ENCODE peak calls at places on chromosomes 12 and 14, in eight cellular contexts. M, Z, X, Q, H, C, Y and K are unnamed samples.

GRCh38 chr12:89863332-89863938 is 154.8 kb upstream of the ATP2B1 start:
- DNase-seq in X (no peak), M (no peak), Y (no peak), Q (peak), Z (no peak), H (no peak), C (peak), K (no peak)

GRCh38 chr12:51122844-51123243 is 39.4 kb upstream of the CSRNP2 start:
- DNase-seq in C (no peak), X (no peak), H (no peak), Q (no peak), Y (no peak), M (no peak), Z (no peak), K (no peak)

GRCh38 chr14:77709412-77709811 is 1.5 kb downstream of the SLIRP start:
- DNase-seq in C (no peak), M (no peak), Z (no peak), H (no peak), Y (peak), Q (no peak), X (no peak), K (no peak)

GRCh38 chr14:95910628-95911027 is 34.0 kb downstream of the TUNAR start:
- DNase-seq in Z (no peak), X (no peak), C (no peak), M (no peak), H (no peak), Y (no peak), Q (no peak), K (no peak)

GRCh38 chr12:66971816-66972215 is 292.9 kb upstream of the GRIP1 start:
- DNase-seq in Y (no peak), Q (no peak), H (no peak), M (no peak), Z (no peak), C (no peak), X (no peak), K (no peak)

GRCh38 chr12:68832504-68832867 is 24.5 kb downstream of the MDM2 start:
- DNase-seq in C (no peak), Q (no peak), Z (no peak), M (no peak), X (no peak), Y (no peak), H (no peak), K (no peak)

GRCh38 chr12:3158851-3159465 is 81.8 kb downstream of the TSPAN9 start:
- DNase-seq in Q (no peak), C (no peak), H (no peak), X (peak), Z (peak), Y (no peak), M (no peak), K (no peak)

GRCh38 chr12:54993181-54993835 is 8.7 kb upstream of the TESPA1 start:
- DNase-seq in Z (no peak), Q (peak), H (no peak), C (no peak), M (peak), Y (peak), X (no peak), K (no peak)

GRCh38 chr12:77496714-77497113 is 334.0 kb upstream of the NAV3 start:
- DNase-seq in Z (no peak), Q (no peak), X (no peak), M (no peak), Y (no peak), C (no peak), H (no peak), K (no peak)

GRCh38 chr14:61525293-61526011 is 169.9 kb upstream of the HIF1A start:
- DNase-seq in Z (peak), Y (no peak), H (no peak), Q (no peak), C (no peak), X (peak), M (no peak), K (peak)

GRCh38 chr14:69895109-69895508 is 15.9 kb downstream of the SMOC1 start:
- DNase-seq in Z (no peak), H (no peak), M (no peak), Q (no peak), Y (no peak), X (no peak), C (no peak), K (no peak)

GRCh38 chr14:97485172-97485571 is 688.0 kb downstream of the VRK1 start:
- DNase-seq in X (no peak), M (no peak), Q (no peak), C (no peak), Z (no peak), H (no peak), Y (no peak), K (no peak)

GRCh38 chr12:53659609-53660008 is 16.3 kb downstream of the ATP5MC2 start:
- DNase-seq in H (no peak), X (no peak), C (no peak), M (no peak), Z (no peak), Y (peak), Q (no peak), K (no peak)

GRCh38 chr12:92312463-92312970 is 166.9 kb upstream of the BTG1 start:
- DNase-seq in M (no peak), Q (no peak), Y (no peak), C (no peak), Z (no peak), X (no peak), H (no peak), K (no peak)

GRCh38 chr12:89760783-89761182 is 52.1 kb upstream of the ATP2B1 start:
- DNase-seq in X (no peak), H (no peak), Q (no peak), M (no peak), Z (no peak), C (no peak), Y (no peak), K (no peak)

GRCh38 chr12:28759334-28759733 is 389.7 kb upstream of the FAR2 start:
- DNase-seq in Y (no peak), X (no peak), M (no peak), H (no peak), Z (no peak), C (no peak), Q (no peak), K (no peak)

GRCh38 chr14:48748151-48748550 is 838.0 kb downstream of the RPS29 start:
- DNase-seq in Y (no peak), M (no peak), Q (no peak), C (no peak), H (no peak), X (no peak), Z (no peak), K (no peak)

GRCh38 chr12:44502681-44503080 is 373.4 kb downstream of the NELL2 start:
- DNase-seq in X (no peak), Q (no peak), C (no peak), M (no peak), H (no peak), Y (no peak), Z (no peak), K (no peak)

GRCh38 chr12:102740157-102741032 is 176.6 kb downstream of the PAH start:
- DNase-seq in X (no peak), Z (no peak), M (no peak), Q (no peak), H (no peak), C (no peak), Y (peak), K (no peak)

GRCh38 chr12:24861751-24862575 is 86.9 kb downstream of the BCAT1 start:
- DNase-seq in Z (no peak), Q (no peak), C (no peak), M (no peak), X (no peak), Y (no peak), H (no peak), K (no peak)

GRCh38 chr12:52204095-52204930 is 12.5 kb upstream of the KRT80 start:
- DNase-seq in C (no peak), Y (no peak), M (peak), Z (peak), Q (no peak), H (no peak), X (no peak), K (no peak)

GRCh38 chr14:79483472-79483871 is 727.8 kb downstream of the DIO2 start:
- DNase-seq in C (no peak), H (no peak), Y (no peak), Q (no peak), X (no peak), Z (no peak), M (no peak), K (no peak)

GRCh38 chr12:33596061-33596460 is 156.4 kb upstream of the SYT10 start:
- DNase-seq in H (no peak), M (no peak), Q (no peak), X (no peak), Y (no peak), Z (no peak), C (no peak), K (no peak)

GRCh38 chr12:120257041-120257821 is 8.3 kb downstream of the PXN start:
- DNase-seq in H (no peak), Q (no peak), Y (peak), X (peak), M (no peak), Z (no peak), C (no peak), K (no peak)